ENCODE peak calls at places on chromosomes 4 and X, in seven cellular contexts. V is tibial artery; R is endodermal cell; H is CD4-positive, alpha-beta memory T cell; U is NCI-H1436; K is smooth muscle cell of the brain vasculature; N is EL. G is an unnamed sample.
A peak's percentile ranks its signal among the peaks of the same experiment; 100 is the strongest.

GRCh38 chr4:61827907-61828328 is 627.8 kb downstream of the ADGRL3 start:
- DNase-seq in V (no peak), H (no peak), R (no peak), N (no peak), U (no peak), K (no peak), G (no peak)

GRCh38 chr4:140238353-140239041 is 84.5 kb upstream of the MAML3 start:
- DNase-seq in U (peak; percentile 89), R (peak; percentile 75), N (peak; percentile 70), H (no peak), V (peak; percentile 96), K (peak; percentile 65), G (peak; percentile 80)

GRCh38 chrX:45697591-45697990 is 496.9 kb upstream of the DIPK2B start:
- DNase-seq in N (peak; percentile 77), V (no peak), H (no peak), K (no peak), U (no peak), R (no peak), G (no peak)

GRCh38 chrX:66164470-66164869 is 423 bp downstream of the HEPH start:
- DNase-seq in H (no peak), V (no peak), U (no peak), N (no peak), K (no peak), R (no peak), G (no peak)

GRCh38 chrX:105845661-105846060 is 23.3 kb downstream of the NRK start:
- DNase-seq in H (no peak), R (peak; percentile 50), K (no peak), V (no peak), N (no peak), U (no peak), G (no peak)

GRCh38 chr4:152256996-152257395 is 278.9 kb downstream of the FBXW7 start:
- DNase-seq in R (no peak), V (no peak), N (no peak), H (no peak), U (no peak), K (no peak), G (no peak)

GRCh38 chr4:102787096-102787867 is 26.5 kb upstream of the MANBA start:
- DNase-seq in N (peak; percentile 49), R (no peak), U (no peak), V (no peak), H (no peak), K (no peak), G (no peak)

GRCh38 chr4:49032440-49033161 is 46.5 kb downstream of the CWH43 start:
- DNase-seq in U (no peak), K (no peak), R (peak; percentile 55), N (peak; percentile 31), V (no peak), H (no peak), G (no peak)

GRCh38 chr4:186414365-186414764 is 141.0 kb downstream of the MTNR1A start:
- DNase-seq in U (no peak), R (no peak), K (no peak), V (no peak), H (no peak), N (no peak), G (no peak)

GRCh38 chr4:173527103-173527876 is 2.7 kb downstream of the HAND2 start:
- DNase-seq in H (no peak), U (no peak), R (peak; percentile 92), K (no peak), V (no peak), N (no peak), G (no peak)

GRCh38 chr4:6179362-6179761 is 21.0 kb downstream of the JAKMIP1 start:
- DNase-seq in H (peak; percentile 27), V (no peak), R (no peak), K (no peak), U (no peak), N (no peak), G (no peak)

GRCh38 chr4:61202100-61202637 is 2.0 kb downstream of the ADGRL3 start:
- DNase-seq in N (peak; percentile 0), V (peak; percentile 68), K (no peak), H (no peak), R (no peak), U (no peak), G (no peak)

GRCh38 chr4:93748943-93749342 is 79.6 kb upstream of the ATOH1 start:
- DNase-seq in N (no peak), U (no peak), H (no peak), R (peak; percentile 55), V (no peak), K (no peak), G (no peak)

GRCh38 chrX:150704030-150704613 is 10.9 kb downstream of the MTMR1 start:
- DNase-seq in V (no peak), K (no peak), R (no peak), N (peak; percentile 64), H (no peak), U (no peak), G (no peak)

GRCh38 chr4:150010525-150011126 is 67.6 kb upstream of the DCLK2 start:
- DNase-seq in N (peak; percentile 71), R (peak; percentile 74), K (no peak), V (no peak), H (no peak), U (peak; percentile 33), G (peak; percentile 9)

G was measured in NCI-H2171.